ENCODE peak calls at places on chromosomes 13 and 19, in nine cellular contexts. H, G, X, V, O, S, R, Z and P are unnamed samples.

GRCh38 chr19:13547102-13547501 is 40.8 kb upstream of the CACNA1A start:
- DNase-seq in H (no peak), G (no peak), X (no peak), V (no peak), O (no peak), S (no peak), R (no peak), Z (no peak), P (no peak)

GRCh38 chr13:100528353-100528752 is 60.2 kb downstream of the GGACT start:
- DNase-seq in H (no peak), G (no peak), X (no peak), V (no peak), O (no peak), S (no peak), R (no peak), Z (peak; percentile 40), P (no peak)

GRCh38 chr19:48708471-48708870 is 11.1 kb downstream of the MAMSTR start:
- DNase-seq in H (no peak), G (no peak), X (no peak), V (no peak), O (no peak), S (no peak), R (no peak), Z (no peak), P (no peak)

GRCh38 chr19:38392707-38393308 is 4.3 kb downstream of the SPRED3 start:
- DNase-seq in H (peak; percentile 10), G (peak; percentile 58), X (no peak), V (no peak), O (no peak), S (no peak), R (no peak), Z (no peak), P (no peak)

GRCh38 chr19:18865973-18866799 is 29.8 kb downstream of the CERS1 start:
- DNase-seq in H (peak; percentile 77), G (peak; percentile 35), X (peak; percentile 36), V (peak; percentile 96), O (peak; percentile 64), S (peak; percentile 88), R (peak; percentile 78), Z (peak; percentile 84), P (peak; percentile 92)

GRCh38 chr13:97259787-97260641 is 37.9 kb downstream of the MBNL2 start:
- DNase-seq in H (peak; percentile 49), G (peak; percentile 77), X (no peak), V (no peak), O (no peak), S (no peak), R (no peak), Z (no peak), P (no peak)

GRCh38 chr19:38229585-38230073 is 5.6 kb upstream of the DPF1 start:
- DNase-seq in H (peak; percentile 67), G (peak; percentile 68), X (no peak), V (peak; percentile 91), O (peak; percentile 52), S (peak; percentile 67), R (peak; percentile 79), Z (no peak), P (no peak)

GRCh38 chr19:3194063-3194702 is 8.5 kb downstream of the NCLN start:
- DNase-seq in H (no peak), G (no peak), X (no peak), V (no peak), O (no peak), S (no peak), R (no peak), Z (no peak), P (no peak)

GRCh38 chr19:16036941-16037340 is 39.4 kb upstream of the TPM4 start:
- DNase-seq in H (no peak), G (no peak), X (no peak), V (no peak), O (no peak), S (no peak), R (no peak), Z (no peak), P (no peak)

GRCh38 chr13:87661471-87661870 is 9.7 kb upstream of the SLITRK5 start:
- DNase-seq in H (peak; percentile 70), G (no peak), X (no peak), V (no peak), O (no peak), S (no peak), R (no peak), Z (no peak), P (no peak)

GRCh38 chr19:5093297-5093858 is 124.5 kb downstream of the KDM4B start:
- DNase-seq in H (no peak), G (no peak), X (no peak), V (no peak), O (no peak), S (no peak), R (no peak), Z (no peak), P (no peak)

GRCh38 chr19:47226426-47227346 is 4.3 kb downstream of the BBC3 start:
- DNase-seq in H (peak; percentile 28), G (peak; percentile 89), X (peak; percentile 72), V (peak; percentile 86), O (peak; percentile 54), S (peak; percentile 53), R (no peak), Z (peak; percentile 71), P (no peak)

GRCh38 chr19:10138879-10139795 is 19.4 kb upstream of the EIF3G start:
- DNase-seq in H (no peak), G (no peak), X (no peak), V (no peak), O (no peak), S (no peak), R (no peak), Z (no peak), P (no peak)

GRCh38 chr13:114044486-114044885 is 70.6 kb upstream of the C13orf46 start:
- DNase-seq in H (no peak), G (no peak), X (no peak), V (no peak), O (no peak), S (no peak), R (no peak), Z (no peak), P (no peak)

GRCh38 chr19:13926715-13927114 is 11.5 kb downstream of the PODNL1 start:
- DNase-seq in H (no peak), G (no peak), X (no peak), V (no peak), O (no peak), S (no peak), R (no peak), Z (no peak), P (no peak)

GRCh38 chr13:33742321-33742720 is 75.6 kb upstream of the RFC3 start:
- DNase-seq in H (no peak), G (no peak), X (no peak), V (no peak), O (no peak), S (no peak), R (no peak), Z (no peak), P (no peak)

GRCh38 chr19:51948979-51949378 is 21.7 kb downstream of the ZNF613 start:
- DNase-seq in H (no peak), G (no peak), X (no peak), V (no peak), O (no peak), S (no peak), R (peak; percentile 15), Z (no peak), P (no peak)

GRCh38 chr13:98503175-98504028 is 73.5 kb downstream of the STK24 start:
- DNase-seq in H (no peak), G (no peak), X (no peak), V (no peak), O (no peak), S (no peak), R (no peak), Z (no peak), P (peak; percentile 68)

GRCh38 chr13:55199132-55199531 is 1941.6 kb upstream of the PRR20A start:
- DNase-seq in H (peak; percentile 4), G (peak; percentile 0), X (no peak), V (no peak), O (no peak), S (no peak), R (no peak), Z (no peak), P (no peak)
- TF ChIP-seq CTCF in H (peak; percentile 32), G (no peak), X (no peak), V (no peak), O (no peak), S (no peak), R (no peak), Z (peak; percentile 64), P (peak; percentile 52)

GRCh38 chr13:37769545-37769944 is 100.0 kb downstream of the TRPC4 start:
- DNase-seq in H (no peak), G (no peak), X (no peak), V (no peak), O (no peak), S (no peak), R (no peak), Z (no peak), P (no peak)

GRCh38 chr13:37769078-37769477 is 100.5 kb downstream of the TRPC4 start:
- DNase-seq in H (peak; percentile 21), G (peak; percentile 2), X (no peak), V (no peak), O (no peak), S (no peak), R (no peak), Z (no peak), P (no peak)
- TF ChIP-seq CTCF in H (peak; percentile 37), G (no peak), X (no peak), V (no peak), O (no peak), S (no peak), R (no peak), Z (peak; percentile 56), P (peak; percentile 56)

GRCh38 chr13:45518525-45519235 is 53.9 kb downstream of the COG3 start:
- DNase-seq in H (peak; percentile 79), G (no peak), X (no peak), V (no peak), O (no peak), S (no peak), R (no peak), Z (no peak), P (no peak)
- TF ChIP-seq CTCF in H (no peak), G (no peak), X (no peak), V (no peak), O (no peak), S (no peak), R (no peak), Z (no peak), P (no peak)

GRCh38 chr13:76884167-76884566 is 2.0 kb downstream of the KCTD12 start:
- DNase-seq in H (no peak), G (no peak), X (peak; percentile 18), V (no peak), O (no peak), S (peak; percentile 15), R (peak; percentile 59), Z (no peak), P (no peak)

GRCh38 chr13:76886292-76887061 is at the start of gene KCTD12:
- DNase-seq in H (peak; percentile 67), G (no peak), X (peak; percentile 83), V (peak; percentile 88), O (peak; percentile 79), S (peak; percentile 77), R (peak; percentile 74), Z (peak; percentile 89), P (peak; percentile 89)

GRCh38 chr13:76886005-76886291 is 257 bp downstream of the KCTD12 start:
- DNase-seq in H (no peak), G (no peak), X (no peak), V (no peak), O (no peak), S (no peak), R (no peak), Z (no peak), P (no peak)

GRCh38 chr13:76884571-76885202 is 1.5 kb downstream of the KCTD12 start:
- DNase-seq in H (peak; percentile 16), G (no peak), X (no peak), V (no peak), O (no peak), S (no peak), R (no peak), Z (no peak), P (no peak)

GRCh38 chr13:76885203-76886004 is 801 bp downstream of the KCTD12 start:
- DNase-seq in H (peak; percentile 51), G (no peak), X (peak; percentile 68), V (peak; percentile 73), O (peak; percentile 57), S (peak; percentile 56), R (peak; percentile 57), Z (peak; percentile 79), P (no peak)
- TF ChIP-seq CTCF in H (peak; percentile 46), G (no peak), X (peak; percentile 57), V (peak; percentile 43), O (no peak), S (no peak), R (no peak), Z (no peak), P (peak; percentile 52)